ENCODE peak calls at places on chromosome 13, in four cellular contexts. One of them, this sample, is unnamed.

GRCh38 chr13:80870186-80870585 is 529.3 kb upstream of the SPRY2 start:
- DNase-seq in HepG2: no peak
- DNase-seq in K562: no peak
- DNase-seq in GM12878: no peak
- DNase-seq in this sample: no peak

GRCh38 chr13:71865858-71866172 is 1.2 kb downstream of the DACH1 start:
- DNase-seq in K562: no peak
- DNase-seq in GM12878: no peak
- DNase-seq in HepG2: no peak
- DNase-seq in this sample: no peak

GRCh38 chr13:46386996-46387851 is at the start of gene RUBCNL:
- DNase-seq in K562: peak; percentile 13
- DNase-seq in GM12878: no peak
- DNase-seq in HepG2: no peak
- DNase-seq in this sample: peak; percentile 45

GRCh38 chr13:35699805-35700204 is 223.3 kb upstream of the MAB21L1 start:
- DNase-seq in GM12878: no peak
- DNase-seq in HepG2: no peak
- DNase-seq in K562: no peak
- DNase-seq in this sample: no peak

GRCh38 chr13:35763805-35764170 is 287.3 kb upstream of the MAB21L1 start:
- DNase-seq in K562: no peak
- DNase-seq in GM12878: no peak
- DNase-seq in HepG2: no peak
- DNase-seq in this sample: no peak

GRCh38 chr13:69595181-69595580 is 512.4 kb upstream of the ATXN8OS start:
- DNase-seq in GM12878: no peak
- DNase-seq in HepG2: no peak
- DNase-seq in K562: no peak
- DNase-seq in this sample: no peak

GRCh38 chr13:44273991-44274810 is 99.4 kb upstream of the SERP2 start:
- DNase-seq in HepG2: no peak
- DNase-seq in K562: no peak
- DNase-seq in GM12878: no peak
- DNase-seq in this sample: no peak

GRCh38 chr13:107545946-107546502 is 669.3 kb downstream of the LIG4 start:
- DNase-seq in K562: no peak
- DNase-seq in GM12878: no peak
- DNase-seq in HepG2: no peak
- DNase-seq in this sample: no peak

GRCh38 chr13:31011193-31011860 is 78.9 kb downstream of the TEX26 start:
- DNase-seq in HepG2: no peak
- DNase-seq in K562: no peak
- DNase-seq in GM12878: no peak
- DNase-seq in this sample: no peak

GRCh38 chr13:44765076-44765475 is 188.9 kb upstream of the TSC22D1 start:
- DNase-seq in HepG2: peak; percentile 79
- DNase-seq in K562: no peak
- DNase-seq in GM12878: no peak
- DNase-seq in this sample: no peak

GRCh38 chr13:84998681-84999080 is 800.5 kb downstream of the SLITRK6 start:
- DNase-seq in GM12878: no peak
- DNase-seq in HepG2: no peak
- DNase-seq in K562: no peak
- DNase-seq in this sample: no peak

GRCh38 chr13:59480398-59480797 is 683.3 kb downstream of the DIAPH3 start:
- DNase-seq in GM12878: no peak
- DNase-seq in HepG2: no peak
- DNase-seq in K562: no peak
- DNase-seq in this sample: no peak

GRCh38 chr13:60482012-60482411 is 85.0 kb downstream of the TDRD3 start:
- DNase-seq in GM12878: no peak
- DNase-seq in HepG2: no peak
- DNase-seq in K562: no peak
- DNase-seq in this sample: no peak

GRCh38 chr13:75812751-75813181 is 176.6 kb downstream of the LMO7 start:
- DNase-seq in K562: no peak
- DNase-seq in GM12878: no peak
- DNase-seq in HepG2: no peak
- DNase-seq in this sample: no peak

GRCh38 chr13:78286748-78287147 is 316.6 kb downstream of the POU4F1 start:
- DNase-seq in HepG2: no peak
- DNase-seq in GM12878: no peak
- DNase-seq in K562: no peak
- DNase-seq in this sample: no peak

GRCh38 chr13:111074826-111075225 is 40.3 kb upstream of the ARHGEF7 start:
- DNase-seq in GM12878: no peak
- DNase-seq in HepG2: no peak
- DNase-seq in K562: no peak
- DNase-seq in this sample: no peak

GRCh38 chr13:25876256-25876655 is 175.6 kb downstream of the SHISA2 start:
- DNase-seq in K562: no peak
- DNase-seq in HepG2: no peak
- DNase-seq in GM12878: no peak
- DNase-seq in this sample: no peak

GRCh38 chr13:51935326-51936171 is 73.8 kb downstream of the CCDC70 start:
- DNase-seq in K562: peak; percentile 33
- DNase-seq in HepG2: no peak
- DNase-seq in GM12878: no peak
- DNase-seq in this sample: peak; percentile 48

GRCh38 chr13:30216111-30216510 is 91.2 kb downstream of the KATNAL1 start:
- DNase-seq in K562: no peak
- DNase-seq in GM12878: no peak
- DNase-seq in HepG2: peak; percentile 5
- DNase-seq in this sample: peak; percentile 40

GRCh38 chr13:92716749-92717148 is 509.9 kb upstream of the GPC6 start:
- DNase-seq in K562: no peak
- DNase-seq in HepG2: peak; percentile 5
- DNase-seq in GM12878: no peak
- DNase-seq in this sample: peak; percentile 55

DNA sequence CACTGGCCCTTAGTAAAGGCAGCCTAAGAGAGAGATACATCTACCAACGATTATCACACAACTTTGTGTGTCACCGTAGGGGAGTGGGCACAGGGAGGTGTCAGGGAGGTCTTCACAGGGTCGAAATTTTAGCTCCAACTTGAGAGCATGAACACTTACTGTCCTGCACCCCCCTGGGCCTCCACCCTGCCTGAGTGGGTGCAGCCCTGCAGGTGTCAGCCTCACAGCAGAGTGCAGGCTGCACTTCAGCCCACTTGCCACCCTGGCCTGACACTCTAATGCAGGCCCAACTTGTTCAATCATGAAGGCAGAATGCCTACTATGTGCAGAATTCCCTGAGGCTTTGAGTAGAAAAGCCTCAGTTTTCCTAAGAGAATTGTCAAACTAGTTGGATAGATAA is 4.0 kb upstream of the SMAD9 start:
- DNase-seq in GM12878: no peak
- DNase-seq in K562: no peak
- DNase-seq in HepG2: no peak
- DNase-seq in this sample: no peak
- TF ChIP-seq FOXK2 in GM12878: no peak
- TF ChIP-seq FOXK2 in K562: no peak
- TF ChIP-seq FOXK2 in HepG2: no peak
- TF ChIP-seq FOXK2 in this sample: no peak

GRCh38 chr13:114161644-114162532 is 17.2 kb upstream of the CFAP97D2 start:
- DNase-seq in K562: no peak
- DNase-seq in GM12878: no peak
- DNase-seq in HepG2: peak; percentile 63
- DNase-seq in this sample: no peak
- TF ChIP-seq FOXK2 in K562: no peak
- TF ChIP-seq FOXK2 in GM12878: no peak
- TF ChIP-seq FOXK2 in HepG2: no peak
- TF ChIP-seq FOXK2 in this sample: no peak

DNA sequence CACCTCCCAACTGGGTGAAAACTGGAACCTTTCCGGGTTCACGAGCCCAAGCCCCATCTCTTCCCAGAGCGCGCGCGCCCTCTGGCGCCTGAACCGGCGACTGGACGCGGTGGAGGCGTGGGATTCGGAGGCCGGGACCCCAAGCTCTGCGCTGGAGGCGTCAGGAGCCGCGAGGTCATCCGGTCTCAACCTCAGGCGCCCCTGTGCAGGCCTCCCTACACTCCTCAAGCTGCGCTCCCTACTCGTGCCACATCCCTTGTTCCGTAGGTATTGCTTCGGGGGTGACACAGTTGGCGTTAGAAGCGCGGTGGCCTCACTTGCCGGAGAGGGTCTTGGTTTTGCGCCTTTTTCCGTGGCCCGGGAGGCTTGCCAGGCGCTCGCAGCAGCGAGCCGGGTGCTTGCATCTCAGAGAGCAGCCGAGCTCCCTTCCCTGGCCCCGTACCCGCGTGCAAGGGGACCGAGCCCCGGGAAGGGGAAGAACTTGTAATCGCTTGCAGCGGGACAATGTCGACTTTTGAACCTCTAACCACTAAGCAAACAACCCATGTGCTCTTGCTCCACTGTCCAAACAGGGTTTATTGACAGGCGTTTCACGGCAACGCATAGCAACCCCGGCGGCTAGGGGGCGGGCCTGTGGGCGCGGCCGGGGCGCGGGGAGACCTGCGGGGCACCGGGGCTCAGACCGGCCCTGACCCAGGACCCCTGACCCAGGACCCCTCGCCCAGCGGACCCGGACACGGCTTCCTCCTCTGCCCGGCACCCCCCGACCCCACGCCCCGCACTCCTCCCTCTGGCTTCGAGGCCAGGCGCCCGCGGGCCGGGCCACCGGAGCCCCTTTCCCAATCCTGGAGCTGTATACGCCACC is 8.5 kb downstream of the CDX2 start:
- DNase-seq in HepG2: peak; percentile 97
- DNase-seq in K562: peak; percentile 35
- DNase-seq in GM12878: no peak
- DNase-seq in this sample: no peak
- TF ChIP-seq FOXK2 in HepG2: no peak
- TF ChIP-seq FOXK2 in K562: no peak
- TF ChIP-seq FOXK2 in GM12878: no peak
- TF ChIP-seq FOXK2 in this sample: no peak

GRCh38 chr13:66425741-66426140 is 804.4 kb downstream of the PCDH9 start:
- DNase-seq in K562: no peak
- DNase-seq in HepG2: no peak
- DNase-seq in GM12878: no peak
- DNase-seq in this sample: no peak

GRCh38 chr13:66424417-66424816 is 805.7 kb downstream of the PCDH9 start:
- DNase-seq in GM12878: no peak
- DNase-seq in K562: no peak
- DNase-seq in HepG2: no peak
- DNase-seq in this sample: no peak

GRCh38 chr13:66427330-66427990 is 802.7 kb downstream of the PCDH9 start:
- DNase-seq in HepG2: no peak
- DNase-seq in K562: no peak
- DNase-seq in GM12878: no peak
- DNase-seq in this sample: no peak

GRCh38 chr13:66430266-66430665 is 799.9 kb downstream of the PCDH9 start:
- DNase-seq in GM12878: no peak
- DNase-seq in K562: no peak
- DNase-seq in HepG2: no peak
- DNase-seq in this sample: no peak
- TF ChIP-seq FOXK2 in GM12878: no peak
- TF ChIP-seq FOXK2 in K562: no peak
- TF ChIP-seq FOXK2 in HepG2: no peak
- TF ChIP-seq FOXK2 in this sample: no peak

DNA sequence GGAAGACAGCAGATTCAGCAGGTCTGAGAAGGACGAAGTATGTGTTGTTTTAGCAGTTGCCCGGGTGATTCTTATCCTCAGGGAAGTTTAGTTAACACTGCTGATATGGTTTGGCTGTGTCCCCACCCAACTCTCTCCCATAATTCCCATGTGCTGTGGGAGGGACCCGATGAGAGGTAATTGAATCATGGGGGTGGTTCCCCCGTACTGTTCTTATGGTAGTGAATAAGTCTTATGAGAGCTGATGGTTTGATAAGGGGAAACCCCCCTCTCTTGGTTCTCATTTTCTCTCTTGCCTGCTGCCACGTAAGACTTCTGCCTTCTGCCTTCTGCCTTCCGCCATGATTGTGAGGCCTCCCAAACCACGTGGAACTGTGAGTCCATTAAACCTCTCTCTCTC is 81.0 kb upstream of the UBAC2 start:
- DNase-seq in K562: no peak
- DNase-seq in HepG2: no peak
- DNase-seq in GM12878: no peak
- DNase-seq in this sample: no peak
- TF ChIP-seq FOXK2 in K562: no peak
- TF ChIP-seq FOXK2 in HepG2: no peak
- TF ChIP-seq FOXK2 in GM12878: no peak
- TF ChIP-seq FOXK2 in this sample: no peak

GRCh38 chr13:99677388-99677951 is 176.2 kb downstream of the TM9SF2 start:
- DNase-seq in HepG2: no peak
- DNase-seq in K562: no peak
- DNase-seq in GM12878: no peak
- DNase-seq in this sample: no peak
- TF ChIP-seq FOXK2 in HepG2: no peak
- TF ChIP-seq FOXK2 in K562: no peak
- TF ChIP-seq FOXK2 in GM12878: no peak
- TF ChIP-seq FOXK2 in this sample: no peak

GRCh38 chr13:105147481-105147880 is 1388.0 kb downstream of the EFNB2 start:
- DNase-seq in HepG2: no peak
- DNase-seq in K562: no peak
- DNase-seq in GM12878: no peak
- DNase-seq in this sample: no peak

GRCh38 chr13:105142556-105142955 is 1392.9 kb downstream of the EFNB2 start:
- DNase-seq in HepG2: no peak
- DNase-seq in GM12878: no peak
- DNase-seq in K562: no peak
- DNase-seq in this sample: no peak

GRCh38 chr13:105139380-105140285 is 1395.8 kb downstream of the EFNB2 start:
- DNase-seq in HepG2: peak; percentile 13
- DNase-seq in K562: no peak
- DNase-seq in GM12878: peak; percentile 87
- DNase-seq in this sample: peak; percentile 12

GRCh38 chr13:105144936-105145335 is 1390.5 kb downstream of the EFNB2 start:
- DNase-seq in K562: no peak
- DNase-seq in GM12878: no peak
- DNase-seq in HepG2: no peak
- DNase-seq in this sample: no peak

GRCh38 chr13:105144020-105144419 is 1391.4 kb downstream of the EFNB2 start:
- DNase-seq in K562: no peak
- DNase-seq in GM12878: no peak
- DNase-seq in HepG2: no peak
- DNase-seq in this sample: no peak
- TF ChIP-seq FOXK2 in K562: no peak
- TF ChIP-seq FOXK2 in GM12878: no peak
- TF ChIP-seq FOXK2 in HepG2: no peak
- TF ChIP-seq FOXK2 in this sample: no peak